ENCODE peak calls at places on chromosomes 4 and X, in ten cellular contexts. One of them, this sample, is unnamed.

GRCh38 chr4:167020410-167020809 is 213.9 kb downstream of the SPOCK3 start:
- DNase-seq in osteocyte: no peak
- DNase-seq in caudate nucleus: no peak
- DNase-seq in activated CD4-positive, alpha-beta T cell treated with anti-CD3 and anti-CD28 coated beads for 1 hour: no peak
- DNase-seq in stimulated activated CD4-positive, alpha-beta T cell treated with anti-CD3 and anti-CD28 coated beads, Interleukin-2, amount 100 ng/mL, for 24 hours: no peak
- DNase-seq in ureter: no peak
- DNase-seq in lung: no peak
- DNase-seq in pancreas: no peak
- DNase-seq in T-cell: no peak
- DNase-seq in SJCRH30: peak; percentile 13
- DNase-seq in this sample: no peak

GRCh38 chr4:98653890-98654867 is 4.2 kb downstream of the TSPAN5 start:
- DNase-seq in osteocyte: no peak
- DNase-seq in caudate nucleus: no peak
- DNase-seq in activated CD4-positive, alpha-beta T cell treated with anti-CD3 and anti-CD28 coated beads for 1 hour: no peak
- DNase-seq in stimulated activated CD4-positive, alpha-beta T cell treated with anti-CD3 and anti-CD28 coated beads, Interleukin-2, amount 100 ng/mL, for 24 hours: no peak
- DNase-seq in ureter: no peak
- DNase-seq in lung: no peak
- DNase-seq in pancreas: no peak
- DNase-seq in T-cell: no peak
- DNase-seq in SJCRH30: no peak
- DNase-seq in this sample: no peak

GRCh38 chr4:165191253-165191652 is 16.1 kb upstream of the KLHL2 start:
- DNase-seq in osteocyte: no peak
- DNase-seq in caudate nucleus: no peak
- DNase-seq in activated CD4-positive, alpha-beta T cell treated with anti-CD3 and anti-CD28 coated beads for 1 hour: no peak
- DNase-seq in stimulated activated CD4-positive, alpha-beta T cell treated with anti-CD3 and anti-CD28 coated beads, Interleukin-2, amount 100 ng/mL, for 24 hours: no peak
- DNase-seq in ureter: no peak
- DNase-seq in lung: no peak
- DNase-seq in pancreas: no peak
- DNase-seq in T-cell: no peak
- DNase-seq in SJCRH30: no peak
- DNase-seq in this sample: no peak

GRCh38 chrX:50430917-50431316 is 39.7 kb downstream of the DGKK start:
- DNase-seq in osteocyte: no peak
- DNase-seq in caudate nucleus: no peak
- DNase-seq in activated CD4-positive, alpha-beta T cell treated with anti-CD3 and anti-CD28 coated beads for 1 hour: no peak
- DNase-seq in stimulated activated CD4-positive, alpha-beta T cell treated with anti-CD3 and anti-CD28 coated beads, Interleukin-2, amount 100 ng/mL, for 24 hours: no peak
- DNase-seq in ureter: no peak
- DNase-seq in lung: no peak
- DNase-seq in pancreas: no peak
- DNase-seq in T-cell: no peak
- DNase-seq in SJCRH30: no peak
- DNase-seq in this sample: no peak

GRCh38 chrX:151177141-151178027 is 1.0 kb downstream of the GPR50 start:
- DNase-seq in osteocyte: peak; percentile 84
- DNase-seq in caudate nucleus: no peak
- DNase-seq in activated CD4-positive, alpha-beta T cell treated with anti-CD3 and anti-CD28 coated beads for 1 hour: no peak
- DNase-seq in stimulated activated CD4-positive, alpha-beta T cell treated with anti-CD3 and anti-CD28 coated beads, Interleukin-2, amount 100 ng/mL, for 24 hours: no peak
- DNase-seq in ureter: no peak
- DNase-seq in lung: no peak
- DNase-seq in pancreas: no peak
- DNase-seq in T-cell: no peak
- DNase-seq in SJCRH30: no peak
- DNase-seq in this sample: no peak

GRCh38 chr4:107647591-107647990 is 72.4 kb downstream of the PAPSS1 start:
- DNase-seq in osteocyte: no peak
- DNase-seq in caudate nucleus: no peak
- DNase-seq in activated CD4-positive, alpha-beta T cell treated with anti-CD3 and anti-CD28 coated beads for 1 hour: no peak
- DNase-seq in stimulated activated CD4-positive, alpha-beta T cell treated with anti-CD3 and anti-CD28 coated beads, Interleukin-2, amount 100 ng/mL, for 24 hours: no peak
- DNase-seq in ureter: no peak
- DNase-seq in lung: no peak
- DNase-seq in pancreas: no peak
- DNase-seq in T-cell: no peak
- DNase-seq in SJCRH30: peak; percentile 14
- DNase-seq in this sample: no peak

GRCh38 chrX:108097380-108097779 is 5.8 kb downstream of the ATG4A start:
- DNase-seq in osteocyte: no peak
- DNase-seq in caudate nucleus: no peak
- DNase-seq in activated CD4-positive, alpha-beta T cell treated with anti-CD3 and anti-CD28 coated beads for 1 hour: no peak
- DNase-seq in stimulated activated CD4-positive, alpha-beta T cell treated with anti-CD3 and anti-CD28 coated beads, Interleukin-2, amount 100 ng/mL, for 24 hours: no peak
- DNase-seq in ureter: no peak
- DNase-seq in lung: no peak
- DNase-seq in pancreas: no peak
- DNase-seq in T-cell: no peak
- DNase-seq in SJCRH30: no peak
- DNase-seq in this sample: no peak

GRCh38 chrX:10011261-10011931 is 44.2 kb downstream of the CLDN34 start:
- DNase-seq in osteocyte: no peak
- DNase-seq in caudate nucleus: no peak
- DNase-seq in activated CD4-positive, alpha-beta T cell treated with anti-CD3 and anti-CD28 coated beads for 1 hour: no peak
- DNase-seq in stimulated activated CD4-positive, alpha-beta T cell treated with anti-CD3 and anti-CD28 coated beads, Interleukin-2, amount 100 ng/mL, for 24 hours: no peak
- DNase-seq in ureter: no peak
- DNase-seq in lung: no peak
- DNase-seq in pancreas: no peak
- DNase-seq in T-cell: no peak
- DNase-seq in SJCRH30: no peak
- DNase-seq in this sample: no peak

GRCh38 chr4:178577933-178578332 is 1135.7 kb upstream of the AGA start:
- DNase-seq in osteocyte: no peak
- DNase-seq in caudate nucleus: no peak
- DNase-seq in activated CD4-positive, alpha-beta T cell treated with anti-CD3 and anti-CD28 coated beads for 1 hour: no peak
- DNase-seq in stimulated activated CD4-positive, alpha-beta T cell treated with anti-CD3 and anti-CD28 coated beads, Interleukin-2, amount 100 ng/mL, for 24 hours: no peak
- DNase-seq in ureter: no peak
- DNase-seq in lung: no peak
- DNase-seq in pancreas: no peak
- DNase-seq in T-cell: no peak
- DNase-seq in SJCRH30: no peak
- DNase-seq in this sample: no peak

GRCh38 chr4:185210102-185210981 is 944 bp downstream of the SNX25 start:
- DNase-seq in osteocyte: no peak
- DNase-seq in caudate nucleus: peak; percentile 53
- DNase-seq in activated CD4-positive, alpha-beta T cell treated with anti-CD3 and anti-CD28 coated beads for 1 hour: no peak
- DNase-seq in stimulated activated CD4-positive, alpha-beta T cell treated with anti-CD3 and anti-CD28 coated beads, Interleukin-2, amount 100 ng/mL, for 24 hours: peak; percentile 48
- DNase-seq in ureter: peak; percentile 53
- DNase-seq in lung: no peak
- DNase-seq in pancreas: peak; percentile 75
- DNase-seq in T-cell: peak; percentile 38
- DNase-seq in SJCRH30: peak; percentile 43
- DNase-seq in this sample: peak; percentile 80

GRCh38 chr4:18815081-18815778 is 793.7 kb upstream of the LCORL start:
- DNase-seq in osteocyte: no peak
- DNase-seq in caudate nucleus: no peak
- DNase-seq in activated CD4-positive, alpha-beta T cell treated with anti-CD3 and anti-CD28 coated beads for 1 hour: no peak
- DNase-seq in stimulated activated CD4-positive, alpha-beta T cell treated with anti-CD3 and anti-CD28 coated beads, Interleukin-2, amount 100 ng/mL, for 24 hours: no peak
- DNase-seq in ureter: no peak
- DNase-seq in lung: no peak
- DNase-seq in pancreas: no peak
- DNase-seq in T-cell: no peak
- DNase-seq in SJCRH30: no peak
- DNase-seq in this sample: peak; percentile 3

GRCh38 chr4:2105559-2105958 is 46.4 kb downstream of the NAT8L start:
- DNase-seq in osteocyte: no peak
- DNase-seq in caudate nucleus: no peak
- DNase-seq in activated CD4-positive, alpha-beta T cell treated with anti-CD3 and anti-CD28 coated beads for 1 hour: no peak
- DNase-seq in stimulated activated CD4-positive, alpha-beta T cell treated with anti-CD3 and anti-CD28 coated beads, Interleukin-2, amount 100 ng/mL, for 24 hours: no peak
- DNase-seq in ureter: no peak
- DNase-seq in lung: no peak
- DNase-seq in pancreas: no peak
- DNase-seq in T-cell: no peak
- DNase-seq in SJCRH30: no peak
- DNase-seq in this sample: no peak

GRCh38 chrX:47745386-47745785 is 86.4 kb upstream of the UXT start:
- DNase-seq in osteocyte: no peak
- DNase-seq in caudate nucleus: no peak
- DNase-seq in activated CD4-positive, alpha-beta T cell treated with anti-CD3 and anti-CD28 coated beads for 1 hour: no peak
- DNase-seq in stimulated activated CD4-positive, alpha-beta T cell treated with anti-CD3 and anti-CD28 coated beads, Interleukin-2, amount 100 ng/mL, for 24 hours: no peak
- DNase-seq in ureter: no peak
- DNase-seq in lung: no peak
- DNase-seq in pancreas: no peak
- DNase-seq in T-cell: no peak
- DNase-seq in SJCRH30: no peak
- DNase-seq in this sample: no peak

GRCh38 chr4:105619193-105619931 is 66.9 kb downstream of the ARHGEF38 start:
- DNase-seq in osteocyte: no peak
- DNase-seq in caudate nucleus: no peak
- DNase-seq in activated CD4-positive, alpha-beta T cell treated with anti-CD3 and anti-CD28 coated beads for 1 hour: no peak
- DNase-seq in stimulated activated CD4-positive, alpha-beta T cell treated with anti-CD3 and anti-CD28 coated beads, Interleukin-2, amount 100 ng/mL, for 24 hours: no peak
- DNase-seq in ureter: peak; percentile 54
- DNase-seq in lung: peak; percentile 86
- DNase-seq in pancreas: peak; percentile 95
- DNase-seq in T-cell: no peak
- DNase-seq in SJCRH30: peak; percentile 86
- DNase-seq in this sample: peak; percentile 79

GRCh38 chrX:65601530-65602281 is 65.7 kb upstream of the MSN start:
- DNase-seq in osteocyte: peak; percentile 84
- DNase-seq in caudate nucleus: peak; percentile 1
- DNase-seq in activated CD4-positive, alpha-beta T cell treated with anti-CD3 and anti-CD28 coated beads for 1 hour: peak; percentile 20
- DNase-seq in stimulated activated CD4-positive, alpha-beta T cell treated with anti-CD3 and anti-CD28 coated beads, Interleukin-2, amount 100 ng/mL, for 24 hours: peak; percentile 39
- DNase-seq in ureter: peak; percentile 85
- DNase-seq in lung: peak; percentile 86
- DNase-seq in pancreas: peak; percentile 84
- DNase-seq in T-cell: peak; percentile 29
- DNase-seq in SJCRH30: no peak
- DNase-seq in this sample: peak; percentile 92

GRCh38 chrX:23766650-23767551 is 16.1 kb upstream of the SAT1 start:
- DNase-seq in osteocyte: no peak
- DNase-seq in caudate nucleus: no peak
- DNase-seq in activated CD4-positive, alpha-beta T cell treated with anti-CD3 and anti-CD28 coated beads for 1 hour: no peak
- DNase-seq in stimulated activated CD4-positive, alpha-beta T cell treated with anti-CD3 and anti-CD28 coated beads, Interleukin-2, amount 100 ng/mL, for 24 hours: no peak
- DNase-seq in ureter: no peak
- DNase-seq in lung: no peak
- DNase-seq in pancreas: no peak
- DNase-seq in T-cell: no peak
- DNase-seq in SJCRH30: peak; percentile 74
- DNase-seq in this sample: no peak

GRCh38 chr4:35559559-35560365 is 684.6 kb downstream of the ARAP2 start:
- DNase-seq in osteocyte: no peak
- DNase-seq in caudate nucleus: no peak
- DNase-seq in activated CD4-positive, alpha-beta T cell treated with anti-CD3 and anti-CD28 coated beads for 1 hour: no peak
- DNase-seq in stimulated activated CD4-positive, alpha-beta T cell treated with anti-CD3 and anti-CD28 coated beads, Interleukin-2, amount 100 ng/mL, for 24 hours: no peak
- DNase-seq in ureter: no peak
- DNase-seq in lung: no peak
- DNase-seq in pancreas: no peak
- DNase-seq in T-cell: no peak
- DNase-seq in SJCRH30: no peak
- DNase-seq in this sample: no peak

GRCh38 chr4:5165419-5166369 is 114.4 kb downstream of the STK32B start:
- DNase-seq in osteocyte: peak; percentile 84
- DNase-seq in caudate nucleus: no peak
- DNase-seq in activated CD4-positive, alpha-beta T cell treated with anti-CD3 and anti-CD28 coated beads for 1 hour: no peak
- DNase-seq in stimulated activated CD4-positive, alpha-beta T cell treated with anti-CD3 and anti-CD28 coated beads, Interleukin-2, amount 100 ng/mL, for 24 hours: no peak
- DNase-seq in ureter: no peak
- DNase-seq in lung: peak; percentile 23
- DNase-seq in pancreas: no peak
- DNase-seq in T-cell: no peak
- DNase-seq in SJCRH30: peak; percentile 64
- DNase-seq in this sample: no peak

GRCh38 chrX:150587585-150588503 is 19.4 kb downstream of the MTM1 start:
- DNase-seq in osteocyte: no peak
- DNase-seq in caudate nucleus: no peak
- DNase-seq in activated CD4-positive, alpha-beta T cell treated with anti-CD3 and anti-CD28 coated beads for 1 hour: peak; percentile 26
- DNase-seq in stimulated activated CD4-positive, alpha-beta T cell treated with anti-CD3 and anti-CD28 coated beads, Interleukin-2, amount 100 ng/mL, for 24 hours: peak; percentile 62
- DNase-seq in ureter: no peak
- DNase-seq in lung: no peak
- DNase-seq in pancreas: no peak
- DNase-seq in T-cell: peak; percentile 36
- DNase-seq in SJCRH30: peak; percentile 12
- DNase-seq in this sample: no peak

GRCh38 chr4:102601586-102602227 is 100.5 kb downstream of the NFKB1 start:
- DNase-seq in osteocyte: no peak
- DNase-seq in caudate nucleus: no peak
- DNase-seq in activated CD4-positive, alpha-beta T cell treated with anti-CD3 and anti-CD28 coated beads for 1 hour: no peak
- DNase-seq in stimulated activated CD4-positive, alpha-beta T cell treated with anti-CD3 and anti-CD28 coated beads, Interleukin-2, amount 100 ng/mL, for 24 hours: no peak
- DNase-seq in ureter: no peak
- DNase-seq in lung: no peak
- DNase-seq in pancreas: no peak
- DNase-seq in T-cell: no peak
- DNase-seq in SJCRH30: no peak
- DNase-seq in this sample: no peak

GRCh38 chr4:85639946-85640345 is 165.0 kb downstream of the ARHGAP24 start:
- DNase-seq in osteocyte: no peak
- DNase-seq in caudate nucleus: no peak
- DNase-seq in activated CD4-positive, alpha-beta T cell treated with anti-CD3 and anti-CD28 coated beads for 1 hour: no peak
- DNase-seq in stimulated activated CD4-positive, alpha-beta T cell treated with anti-CD3 and anti-CD28 coated beads, Interleukin-2, amount 100 ng/mL, for 24 hours: no peak
- DNase-seq in ureter: no peak
- DNase-seq in lung: no peak
- DNase-seq in pancreas: no peak
- DNase-seq in T-cell: no peak
- DNase-seq in SJCRH30: no peak
- DNase-seq in this sample: no peak

GRCh38 chr4:73979407-73979806 is 2.4 kb downstream of the PF4 start:
- DNase-seq in osteocyte: no peak
- DNase-seq in caudate nucleus: no peak
- DNase-seq in activated CD4-positive, alpha-beta T cell treated with anti-CD3 and anti-CD28 coated beads for 1 hour: no peak
- DNase-seq in stimulated activated CD4-positive, alpha-beta T cell treated with anti-CD3 and anti-CD28 coated beads, Interleukin-2, amount 100 ng/mL, for 24 hours: no peak
- DNase-seq in ureter: no peak
- DNase-seq in lung: no peak
- DNase-seq in pancreas: no peak
- DNase-seq in T-cell: no peak
- DNase-seq in SJCRH30: no peak
- DNase-seq in this sample: no peak

GRCh38 chr4:15656038-15656470 is 897 bp upstream of the FBXL5 start:
- DNase-seq in osteocyte: no peak
- DNase-seq in caudate nucleus: no peak
- DNase-seq in activated CD4-positive, alpha-beta T cell treated with anti-CD3 and anti-CD28 coated beads for 1 hour: no peak
- DNase-seq in stimulated activated CD4-positive, alpha-beta T cell treated with anti-CD3 and anti-CD28 coated beads, Interleukin-2, amount 100 ng/mL, for 24 hours: no peak
- DNase-seq in ureter: no peak
- DNase-seq in lung: no peak
- DNase-seq in pancreas: no peak
- DNase-seq in T-cell: no peak
- DNase-seq in SJCRH30: no peak
- DNase-seq in this sample: peak; percentile 37

GRCh38 chr4:174358410-174358809 is 74.7 kb downstream of the CEP44 start:
- DNase-seq in osteocyte: no peak
- DNase-seq in caudate nucleus: no peak
- DNase-seq in activated CD4-positive, alpha-beta T cell treated with anti-CD3 and anti-CD28 coated beads for 1 hour: no peak
- DNase-seq in stimulated activated CD4-positive, alpha-beta T cell treated with anti-CD3 and anti-CD28 coated beads, Interleukin-2, amount 100 ng/mL, for 24 hours: no peak
- DNase-seq in ureter: no peak
- DNase-seq in lung: no peak
- DNase-seq in pancreas: no peak
- DNase-seq in T-cell: no peak
- DNase-seq in SJCRH30: no peak
- DNase-seq in this sample: no peak

GRCh38 chr4:118730683-118731082 is 45.5 kb downstream of the METTL14 start:
- DNase-seq in osteocyte: no peak
- DNase-seq in caudate nucleus: no peak
- DNase-seq in activated CD4-positive, alpha-beta T cell treated with anti-CD3 and anti-CD28 coated beads for 1 hour: no peak
- DNase-seq in stimulated activated CD4-positive, alpha-beta T cell treated with anti-CD3 and anti-CD28 coated beads, Interleukin-2, amount 100 ng/mL, for 24 hours: no peak
- DNase-seq in ureter: no peak
- DNase-seq in lung: no peak
- DNase-seq in pancreas: no peak
- DNase-seq in T-cell: no peak
- DNase-seq in SJCRH30: no peak
- DNase-seq in this sample: no peak

This sample was measured in right cardiac atrium.